ENCODE peak calls at places on chromosomes 4 and X, in five cellular contexts. N, S, M, L and E are unnamed samples. For H3K4me1 and H3K36me3, the result is how much of the 10 kb centered on the place peaks cover.

GRCh38 chrX:55801811-55802210 is 84.3 kb downstream of the RRAGB start:
- DNase-seq in L (no peak), N (no peak), M (no peak), S (no peak), E (no peak)

GRCh38 chrX:154359362-154360154 is 14.9 kb downstream of the FLNA start:
- DNase-seq in S (no peak), M (no peak), N (no peak), L (no peak), E (no peak)

GRCh38 chrX:11367609-11368430 is 74.6 kb downstream of the AMELX start:
- DNase-seq in M (no peak), L (no peak), N (no peak), S (no peak), E (no peak)

GRCh38 chr4:105127154-105127445 is 19.6 kb upstream of the TET2 start:
- DNase-seq in S (no peak), M (no peak), N (no peak), L (no peak), E (no peak)

GRCh38 chrX:139049455-139049854 is 337.9 kb upstream of the FGF13 start:
- DNase-seq in N (no peak), M (no peak), S (no peak), L (no peak), E (no peak)

GRCh38 chrX:112642349-112642748 is 37.4 kb downstream of the LHFPL1 start:
- DNase-seq in S (peak), L (no peak), M (peak), N (no peak), E (peak)

GRCh38 chr4:152063301-152064235 is 302.8 kb upstream of the GATB start:
- DNase-seq in L (no peak), M (no peak), S (no peak), N (peak), E (no peak)

GRCh38 chr4:86362510-86362909 is 2.7 kb upstream of the MAPK10 start:
- DNase-seq in M (no peak), L (no peak), S (no peak), N (no peak), E (no peak)

GRCh38 chr4:76108467-76109181 is 34.1 kb downstream of the ART3 start:
- DNase-seq in L (no peak), M (no peak), S (peak), N (no peak), E (no peak)

GRCh38 chr4:67483868-67484602 is 61.3 kb downstream of the CENPC start:
- DNase-seq in L (no peak), S (no peak), M (no peak), N (no peak), E (no peak)

GRCh38 chr4:11004818-11005217 is 320.2 kb upstream of the CLNK start:
- DNase-seq in S (no peak), N (no peak), M (no peak), L (no peak), E (no peak)

GRCh38 chr4:82217986-82218715 is 155.6 kb downstream of the HNRNPD start:
- DNase-seq in N (no peak), M (no peak), S (peak), L (no peak), E (peak)

GRCh38 chrX:101619336-101619735 is 1.5 kb upstream of the ARMCX6 start:
- DNase-seq in S (peak), M (peak), L (no peak), N (no peak), E (no peak)

GRCh38 chr4:33073811-33074210 is 2353.6 kb downstream of the PCDH7 start:
- DNase-seq in S (no peak), M (no peak), L (no peak), N (no peak), E (no peak)

GRCh38 chr4:7646384-7647061 is 211.8 kb upstream of the PSAPL1 start:
- DNase-seq in L (no peak), S (no peak), M (no peak), N (peak), E (no peak)

GRCh38 chr4:123618606-123619005 is 222.0 kb downstream of the SPRY1 start:
- DNase-seq in L (no peak), N (no peak), S (no peak), M (no peak), E (no peak)

GRCh38 chrX:78574306-78574705 is 84.8 kb downstream of the RTL3 start:
- DNase-seq in N (no peak), L (no peak), S (no peak), M (no peak), E (no peak)

GRCh38 chr4:139084425-139085093 is 69.0 kb downstream of the NOCT start:
- DNase-seq in S (no peak), M (no peak), N (no peak), L (no peak), E (no peak)

GRCh38 chr4:156677136-156677535 is 294.5 kb downstream of the PDGFC start:
- DNase-seq in L (no peak), N (no peak), M (no peak), S (peak), E (no peak)

GRCh38 chr4:2977116-2978097 is 14.0 kb downstream of the GRK4 start:
- DNase-seq in N (no peak), M (no peak), S (no peak), L (no peak), E (no peak)

GRCh38 chr4:18398661-18399060 is 377.1 kb upstream of the LCORL start:
- DNase-seq in L (no peak), M (no peak), S (no peak), N (no peak), E (no peak)

GRCh38 chrX:43974736-43975135 is 1.5 kb upstream of the NDP start:
- DNase-seq in M (no peak), L (no peak), N (no peak), S (no peak), E (no peak)

GRCh38 chr4:1012031-1012739 is 759 bp downstream of the FGFRL1 start:
- DNase-seq in N (peak), S (peak), L (peak), M (peak), E (peak)

GRCh38 chr4:147824316-147824715 is 92.4 kb downstream of the ARHGAP10 start:
- DNase-seq in N (no peak), L (no peak), M (no peak), S (no peak), E (no peak)

GRCh38 chr4:10140866-10141759 is 24.5 kb upstream of the WDR1 start:
- DNase-seq in M (no peak), N (no peak), S (no peak), L (no peak), E (no peak)

GRCh38 chr4:54714631-54715030 is 56.9 kb downstream of the KIT start:
- DNase-seq in S (no peak), L (no peak), N (no peak), M (no peak), E (no peak)
- H3K4me3 ChIP-seq in S (no peak), L (no peak), N (no peak), M (no peak), E (no peak)

GRCh38 chrX:49244207-49244606 is 8.9 kb downstream of the CCDC22 start:
- DNase-seq in N (no peak), S (no peak), L (no peak), M (no peak), E (no peak)
- H3K4me1 ChIP-seq in N (under half), S (under half), L (under half), M (under half), E (under half)

DNA sequence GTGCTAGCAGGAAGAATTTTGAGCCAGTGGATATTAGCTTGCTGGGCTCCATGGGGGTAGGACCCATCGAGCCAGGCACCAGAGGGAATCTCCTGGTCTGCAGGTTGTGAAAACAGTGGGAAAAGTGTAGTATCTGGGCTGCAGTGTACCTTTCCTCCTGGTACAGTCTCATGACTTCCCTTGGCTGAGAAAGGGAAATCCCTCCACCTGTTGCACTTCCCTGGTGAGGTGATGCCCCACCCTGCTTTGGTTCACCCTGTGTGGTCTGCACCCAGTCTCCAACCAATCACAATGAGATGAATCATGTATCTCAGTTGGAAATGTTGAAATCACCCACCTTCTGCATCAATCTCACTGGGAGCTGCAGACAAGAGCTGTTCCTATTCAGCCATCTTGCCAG is 341.4 kb upstream of the IRS4 start:
- DNase-seq in S (no peak), M (no peak), L (no peak), N (no peak), E (no peak)
- H3K36me3 ChIP-seq in S (under half), M (under half), L (under half), N (under half), E (under half)

GRCh38 chrX:123060986-123061385 is 123.1 kb upstream of the GRIA3 start:
- DNase-seq in M (no peak), S (no peak), N (no peak), L (no peak), E (no peak)

GRCh38 chrX:123064053-123064452 is 120.0 kb upstream of the GRIA3 start:
- DNase-seq in M (no peak), L (no peak), S (no peak), N (no peak), E (no peak)
- H3K4me3 ChIP-seq in M (no peak), L (no peak), S (no peak), N (no peak), E (no peak)

GRCh38 chrX:65610040-65610439 is 57.4 kb upstream of the MSN start:
- DNase-seq in N (no peak), M (no peak), S (no peak), L (no peak), E (no peak)

GRCh38 chrX:65607070-65607742 is 60.2 kb upstream of the MSN start:
- DNase-seq in L (no peak), M (no peak), S (no peak), N (no peak), E (no peak)

GRCh38 chrX:65608021-65608420 is 59.4 kb upstream of the MSN start:
- DNase-seq in L (no peak), S (no peak), N (no peak), M (no peak), E (no peak)

GRCh38 chrX:65609237-65609636 is 58.2 kb upstream of the MSN start:
- DNase-seq in M (no peak), S (no peak), L (no peak), N (no peak), E (no peak)
- H3K4me1 ChIP-seq in M (under half), S (under half), L (under half), N (under half), E (under half)

GRCh38 chr4:163356104-163356503 is 12.4 kb downstream of the NPY5R start:
- DNase-seq in N (no peak), M (no peak), S (no peak), L (no peak), E (no peak)

GRCh38 chr4:163350672-163351071 is 7.0 kb downstream of the NPY5R start:
- DNase-seq in N (no peak), M (no peak), L (no peak), S (no peak), E (no peak)

DNA sequence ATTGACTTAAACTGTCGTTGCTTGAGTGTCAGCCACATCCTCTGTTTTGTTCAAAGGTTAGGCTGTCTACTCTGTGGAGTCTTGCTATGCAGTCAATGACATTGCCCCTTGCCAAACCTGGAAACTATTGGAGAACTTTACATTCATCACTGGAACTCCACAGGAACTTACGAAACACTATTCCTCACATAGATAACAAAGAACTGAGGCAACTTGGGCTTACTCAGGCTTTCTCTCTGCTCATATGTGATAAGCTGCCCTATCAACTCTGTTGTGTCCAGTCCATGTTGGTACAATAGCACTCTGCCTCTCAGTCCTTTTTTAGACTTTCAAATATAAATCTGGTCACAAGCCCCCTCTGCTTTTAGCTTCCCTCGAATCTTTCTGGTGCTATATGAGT is 9.4 kb downstream of the NPY5R start:
- DNase-seq in M (no peak), N (no peak), L (no peak), S (no peak), E (no peak)
- H3K36me3 ChIP-seq in M (under half), N (under half), L (under half), S (under half), E (under half)

GRCh38 chrX:115941388-115941787 is 229.2 kb upstream of the AGTR2 start:
- DNase-seq in L (no peak), N (no peak), S (no peak), M (no peak), E (no peak)
- H3K4me3 ChIP-seq in L (no peak), N (no peak), S (no peak), M (peak), E (no peak)

GRCh38 chr4:83639849-83640493 is 104.1 kb downstream of the GPAT3 start:
- DNase-seq in S (peak), N (peak), L (no peak), M (peak), E (peak)

GRCh38 chr4:83631066-83631465 is 95.2 kb downstream of the GPAT3 start:
- DNase-seq in N (no peak), M (no peak), L (no peak), S (no peak), E (no peak)

GRCh38 chr4:83636930-83637329 is 101.0 kb downstream of the GPAT3 start:
- DNase-seq in M (no peak), L (no peak), N (no peak), S (no peak), E (no peak)
- H3K4me1 ChIP-seq in M (under half), L (under half), N (under half), S (under half), E (under half)

DNA sequence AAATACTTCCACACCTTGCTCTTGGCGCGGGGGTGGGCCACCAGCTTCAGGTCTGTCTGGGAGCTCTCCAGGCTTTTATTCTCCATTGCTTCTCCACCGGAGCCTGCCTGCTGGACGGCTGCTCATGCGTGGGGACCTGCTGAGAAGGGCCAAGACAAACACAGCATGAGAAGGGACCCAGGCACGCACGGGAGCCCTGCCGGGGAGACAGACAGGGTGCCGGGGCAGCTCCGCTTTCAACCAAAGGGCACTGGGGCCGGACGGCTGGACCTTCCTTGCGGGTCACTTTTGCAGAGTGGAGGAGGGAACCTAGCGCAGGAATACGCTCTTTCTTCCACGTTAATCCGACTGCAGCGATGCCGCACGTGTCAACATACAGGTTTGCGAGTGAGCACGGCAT is 10.1 kb downstream of the DHRSX start:
- DNase-seq in M (no peak), N (no peak), S (no peak), L (peak), E (no peak)
- H3K36me3 ChIP-seq in M (under half), N (under half), S (half or more), L (half or more), E (half or more)